ENCODE peak calls at places on chromosomes 6 and 20, in six cellular contexts. S is amygdala, U is A172, I is NCI-H69, H is activated gamma-delta T cell treated with Interleukin-2 at 50 U/mL for 16 hours, J is uterus. G is an unnamed sample.

GRCh38 chr6:155340464-155341129 is 26.3 kb upstream of the TFB1M start:
- DNase-seq in I (peak; percentile 11), H (no peak), S (no peak), U (no peak), J (no peak), G (peak; percentile 18)

GRCh38 chr20:43731469-43731868 is 4.7 kb upstream of the GTSF1L start:
- DNase-seq in J (no peak), U (peak; percentile 64), I (no peak), S (no peak), H (no peak), G (no peak)

GRCh38 chr6:9933674-9934073 is 481.2 kb downstream of the TFAP2A start:
- DNase-seq in U (peak; percentile 26), J (no peak), I (no peak), S (no peak), H (no peak), G (peak; percentile 76)

GRCh38 chr20:31987744-31988143 is 19.8 kb downstream of the XKR7 start:
- DNase-seq in I (peak; percentile 45), S (no peak), U (peak; percentile 43), H (no peak), J (no peak), G (peak; percentile 21)

GRCh38 chr20:9281770-9282169 is 212.9 kb downstream of the PLCB4 start:
- DNase-seq in I (peak; percentile 30), J (no peak), H (no peak), S (no peak), U (no peak), G (no peak)

GRCh38 chr6:7528565-7528964 is 12.9 kb upstream of the DSP start:
- DNase-seq in U (peak; percentile 28), J (no peak), H (no peak), S (no peak), I (no peak), G (no peak)

GRCh38 chr6:53916804-53917463 is 122.1 kb downstream of the LRRC1 start:
- DNase-seq in S (no peak), J (no peak), H (no peak), I (no peak), U (no peak), G (no peak)

GRCh38 chr6:26033132-26033941 is 53.9 kb upstream of the HFE start:
- DNase-seq in H (peak; percentile 47), S (peak; percentile 4), J (peak; percentile 59), U (peak; percentile 95), I (peak; percentile 98), G (peak; percentile 97)

GRCh38 chr6:117907600-117908245 is 659 bp downstream of the SLC35F1 start:
- DNase-seq in I (peak; percentile 51), U (no peak), J (no peak), H (no peak), S (no peak), G (no peak)

GRCh38 chr6:7165736-7166296 is 58.1 kb downstream of the RREB1 start:
- DNase-seq in I (peak; percentile 84), J (no peak), H (no peak), S (no peak), U (peak; percentile 52), G (no peak)

GRCh38 chr6:20693466-20694063 is 159.3 kb downstream of the CDKAL1 start:
- DNase-seq in U (no peak), H (no peak), S (no peak), I (peak; percentile 76), J (no peak), G (peak; percentile 29)

GRCh38 chr6:143159001-143159400 is 98.3 kb downstream of the AIG1 start:
- DNase-seq in S (no peak), U (no peak), H (no peak), I (no peak), J (no peak), G (no peak)

GRCh38 chr6:166553563-166554271 is 32.8 kb downstream of the RAMACL start:
- DNase-seq in H (no peak), I (no peak), J (peak; percentile 44), U (peak; percentile 79), S (no peak), G (peak; percentile 76)

GRCh38 chr20:38141154-38141888 is 23.7 kb downstream of the TGM2 start:
- DNase-seq in J (no peak), S (no peak), I (no peak), H (no peak), U (no peak), G (no peak)

GRCh38 chr20:63854766-63855362 is 6.4 kb upstream of the ABHD16B start:
- DNase-seq in U (no peak), I (no peak), S (no peak), J (peak; percentile 58), H (no peak), G (no peak)

GRCh38 chr6:149033454-149034241 is 283.9 kb upstream of the TAB2 start:
- DNase-seq in J (no peak), H (no peak), U (no peak), S (no peak), I (no peak), G (no peak)

GRCh38 chr20:4740774-4741431 is 19.2 kb downstream of the PRND start:
- DNase-seq in I (peak; percentile 60), H (peak; percentile 71), J (peak; percentile 37), U (peak; percentile 47), S (no peak), G (peak; percentile 53)

GRCh38 chr20:14860410-14860814 is 523.0 kb upstream of the FLRT3 start:
- DNase-seq in I (peak; percentile 100), S (no peak), H (no peak), U (peak; percentile 5), J (peak; percentile 17), G (peak; percentile 15)

GRCh38 chr6:47687432-47687831 is 10.9 kb upstream of the ADGRF4 start:
- DNase-seq in J (no peak), H (no peak), I (no peak), U (no peak), S (no peak), G (no peak)

GRCh38 chr6:118709859-118710350 is 58.5 kb upstream of the CEP85L start:
- DNase-seq in J (no peak), I (peak; percentile 41), H (peak; percentile 69), S (no peak), U (peak; percentile 79), G (peak; percentile 78)

GRCh38 chr6:6700421-6700820 is 111.9 kb downstream of the LY86 start:
- DNase-seq in S (no peak), H (no peak), J (no peak), U (no peak), I (no peak), G (no peak)

GRCh38 chr6:156437084-156437879 is 339.9 kb upstream of the ARID1B start:
- DNase-seq in U (no peak), H (no peak), S (no peak), J (no peak), I (peak; percentile 98), G (no peak)

GRCh38 chr6:163554032-163554431 is 139.5 kb downstream of the QKI start:
- DNase-seq in J (no peak), S (no peak), U (no peak), H (no peak), I (no peak), G (no peak)

G was measured in MCF 10A.